ENCODE peak calls at places on chromosomes 12 and 14, in seven cellular contexts. One of them, this sample, is unnamed. For H3K4me1, the result is how much of the 10 kb centered on the place peaks cover.

GRCh38 chr12:110079477-110080400 is 31.4 kb upstream of the C12orf76 start:
- DNase-seq in IMR-90: peak
- DNase-seq in CD8-positive, alpha-beta T cell: peak
- DNase-seq in pancreas: no peak
- DNase-seq in uterus: no peak
- DNase-seq in psoas muscle: peak
- DNase-seq in endodermal cell: no peak
- DNase-seq in this sample: peak

GRCh38 chr14:104101651-104102281 is 16.3 kb downstream of the ASPG start:
- DNase-seq in IMR-90: no peak
- DNase-seq in CD8-positive, alpha-beta T cell: no peak
- DNase-seq in pancreas: no peak
- DNase-seq in uterus: no peak
- DNase-seq in psoas muscle: peak
- DNase-seq in endodermal cell: peak
- DNase-seq in this sample: no peak

GRCh38 chr12:124440841-124441381 is 126.5 kb downstream of the NCOR2 start:
- DNase-seq in IMR-90: no peak
- DNase-seq in CD8-positive, alpha-beta T cell: no peak
- DNase-seq in pancreas: no peak
- DNase-seq in uterus: no peak
- DNase-seq in psoas muscle: no peak
- DNase-seq in endodermal cell: no peak
- DNase-seq in this sample: no peak

GRCh38 chr12:105561981-105562726 is 231.7 kb downstream of the C12orf75 start:
- DNase-seq in IMR-90: peak
- DNase-seq in CD8-positive, alpha-beta T cell: no peak
- DNase-seq in pancreas: peak
- DNase-seq in uterus: peak
- DNase-seq in psoas muscle: peak
- DNase-seq in endodermal cell: peak
- DNase-seq in this sample: no peak

GRCh38 chr12:122895757-122896636 is at the start of gene VPS37B:
- DNase-seq in IMR-90: peak
- DNase-seq in CD8-positive, alpha-beta T cell: peak
- DNase-seq in pancreas: peak
- DNase-seq in uterus: peak
- DNase-seq in psoas muscle: peak
- DNase-seq in endodermal cell: peak
- DNase-seq in this sample: peak

GRCh38 chr14:103186894-103187586 is 63.8 kb downstream of the TNFAIP2 start:
- DNase-seq in IMR-90: no peak
- DNase-seq in CD8-positive, alpha-beta T cell: no peak
- DNase-seq in pancreas: peak
- DNase-seq in uterus: no peak
- DNase-seq in psoas muscle: no peak
- DNase-seq in endodermal cell: peak
- DNase-seq in this sample: no peak

GRCh38 chr12:105945935-105946334 is 192.8 kb downstream of the NUAK1 start:
- DNase-seq in IMR-90: no peak
- DNase-seq in CD8-positive, alpha-beta T cell: no peak
- DNase-seq in pancreas: no peak
- DNase-seq in uterus: no peak
- DNase-seq in psoas muscle: no peak
- DNase-seq in endodermal cell: no peak
- DNase-seq in this sample: no peak

GRCh38 chr12:85575115-85576096 is 260.8 kb downstream of the RASSF9 start:
- DNase-seq in IMR-90: peak
- DNase-seq in CD8-positive, alpha-beta T cell: no peak
- DNase-seq in pancreas: peak
- DNase-seq in uterus: peak
- DNase-seq in psoas muscle: no peak
- DNase-seq in endodermal cell: peak
- DNase-seq in this sample: no peak

GRCh38 chr14:24062216-24062980 is 9.0 kb upstream of the CPNE6 start:
- DNase-seq in IMR-90: no peak
- DNase-seq in CD8-positive, alpha-beta T cell: no peak
- DNase-seq in pancreas: no peak
- DNase-seq in uterus: peak
- DNase-seq in psoas muscle: no peak
- DNase-seq in endodermal cell: no peak
- DNase-seq in this sample: no peak

GRCh38 chr12:131124487-131125280 is 171.0 kb downstream of the ADGRD1 start:
- DNase-seq in IMR-90: no peak
- DNase-seq in CD8-positive, alpha-beta T cell: no peak
- DNase-seq in pancreas: no peak
- DNase-seq in uterus: no peak
- DNase-seq in psoas muscle: no peak
- DNase-seq in endodermal cell: no peak
- DNase-seq in this sample: no peak

GRCh38 chr14:73231874-73232851 is 5.1 kb upstream of the PAPLN start:
- DNase-seq in IMR-90: no peak
- DNase-seq in CD8-positive, alpha-beta T cell: no peak
- DNase-seq in pancreas: no peak
- DNase-seq in uterus: no peak
- DNase-seq in psoas muscle: peak
- DNase-seq in endodermal cell: peak
- DNase-seq in this sample: no peak

GRCh38 chr12:77204055-77204454 is 138.7 kb upstream of the E2F7 start:
- DNase-seq in IMR-90: peak
- DNase-seq in CD8-positive, alpha-beta T cell: no peak
- DNase-seq in pancreas: no peak
- DNase-seq in uterus: no peak
- DNase-seq in psoas muscle: no peak
- DNase-seq in endodermal cell: peak
- DNase-seq in this sample: no peak

GRCh38 chr14:89779707-89780106 is 174.8 kb downstream of the EFCAB11 start:
- DNase-seq in IMR-90: no peak
- DNase-seq in CD8-positive, alpha-beta T cell: no peak
- DNase-seq in pancreas: no peak
- DNase-seq in uterus: no peak
- DNase-seq in psoas muscle: no peak
- DNase-seq in endodermal cell: peak
- DNase-seq in this sample: no peak

GRCh38 chr14:61570188-61570960 is 124.9 kb upstream of the HIF1A start:
- DNase-seq in IMR-90: peak
- DNase-seq in CD8-positive, alpha-beta T cell: no peak
- DNase-seq in pancreas: no peak
- DNase-seq in uterus: no peak
- DNase-seq in psoas muscle: no peak
- DNase-seq in endodermal cell: peak
- DNase-seq in this sample: no peak

GRCh38 chr14:78927261-78927660 is 757.1 kb downstream of the NRXN3 start:
- DNase-seq in IMR-90: no peak
- DNase-seq in CD8-positive, alpha-beta T cell: no peak
- DNase-seq in pancreas: no peak
- DNase-seq in uterus: no peak
- DNase-seq in psoas muscle: no peak
- DNase-seq in endodermal cell: no peak
- DNase-seq in this sample: no peak

GRCh38 chr12:132496710-132497109 is 6.8 kb downstream of the FBRSL1 start:
- DNase-seq in IMR-90: no peak
- DNase-seq in CD8-positive, alpha-beta T cell: no peak
- DNase-seq in pancreas: no peak
- DNase-seq in uterus: no peak
- DNase-seq in psoas muscle: no peak
- DNase-seq in endodermal cell: no peak
- DNase-seq in this sample: no peak

GRCh38 chr12:132496270-132496669 is 6.3 kb downstream of the FBRSL1 start:
- DNase-seq in IMR-90: no peak
- DNase-seq in CD8-positive, alpha-beta T cell: no peak
- DNase-seq in pancreas: no peak
- DNase-seq in uterus: no peak
- DNase-seq in psoas muscle: no peak
- DNase-seq in endodermal cell: no peak
- DNase-seq in this sample: no peak

GRCh38 chr12:132495165-132495544 is 5.2 kb downstream of the FBRSL1 start:
- DNase-seq in IMR-90: no peak
- DNase-seq in CD8-positive, alpha-beta T cell: no peak
- DNase-seq in pancreas: no peak
- DNase-seq in uterus: no peak
- DNase-seq in psoas muscle: no peak
- DNase-seq in endodermal cell: no peak
- DNase-seq in this sample: no peak

GRCh38 chr12:132494294-132495164 is 4.6 kb downstream of the FBRSL1 start:
- DNase-seq in IMR-90: no peak
- DNase-seq in CD8-positive, alpha-beta T cell: no peak
- DNase-seq in pancreas: peak
- DNase-seq in uterus: no peak
- DNase-seq in psoas muscle: no peak
- DNase-seq in endodermal cell: no peak
- DNase-seq in this sample: no peak

GRCh38 chr12:132495629-132496207 is 5.8 kb downstream of the FBRSL1 start:
- DNase-seq in IMR-90: no peak
- DNase-seq in CD8-positive, alpha-beta T cell: no peak
- DNase-seq in pancreas: no peak
- DNase-seq in uterus: no peak
- DNase-seq in psoas muscle: no peak
- DNase-seq in endodermal cell: no peak
- DNase-seq in this sample: no peak
- H3K4me1 ChIP-seq in IMR-90: under half
- H3K4me1 ChIP-seq in CD8-positive, alpha-beta T cell: half or more
- H3K4me1 ChIP-seq in pancreas: under half
- H3K4me1 ChIP-seq in uterus: under half
- H3K4me1 ChIP-seq in psoas muscle: half or more
- H3K4me1 ChIP-seq in endodermal cell: under half
- H3K4me1 ChIP-seq in this sample: half or more

GRCh38 chr12:94567784-94568183 is 82.6 kb downstream of the TMCC3 start:
- DNase-seq in IMR-90: no peak
- DNase-seq in CD8-positive, alpha-beta T cell: no peak
- DNase-seq in pancreas: no peak
- DNase-seq in uterus: no peak
- DNase-seq in psoas muscle: no peak
- DNase-seq in endodermal cell: no peak
- DNase-seq in this sample: no peak

GRCh38 chr12:94566345-94566744 is 84.0 kb downstream of the TMCC3 start:
- DNase-seq in IMR-90: no peak
- DNase-seq in CD8-positive, alpha-beta T cell: no peak
- DNase-seq in pancreas: no peak
- DNase-seq in uterus: no peak
- DNase-seq in psoas muscle: no peak
- DNase-seq in endodermal cell: no peak
- DNase-seq in this sample: no peak

GRCh38 chr12:94561943-94562411 is 88.4 kb downstream of the TMCC3 start:
- DNase-seq in IMR-90: no peak
- DNase-seq in CD8-positive, alpha-beta T cell: no peak
- DNase-seq in pancreas: peak
- DNase-seq in uterus: no peak
- DNase-seq in psoas muscle: peak
- DNase-seq in endodermal cell: peak
- DNase-seq in this sample: no peak

GRCh38 chr12:94563261-94563660 is 87.1 kb downstream of the TMCC3 start:
- DNase-seq in IMR-90: no peak
- DNase-seq in CD8-positive, alpha-beta T cell: no peak
- DNase-seq in pancreas: no peak
- DNase-seq in uterus: no peak
- DNase-seq in psoas muscle: no peak
- DNase-seq in endodermal cell: peak
- DNase-seq in this sample: no peak

GRCh38 chr12:94565683-94566082 is 84.7 kb downstream of the TMCC3 start:
- DNase-seq in IMR-90: no peak
- DNase-seq in CD8-positive, alpha-beta T cell: no peak
- DNase-seq in pancreas: no peak
- DNase-seq in uterus: no peak
- DNase-seq in psoas muscle: no peak
- DNase-seq in endodermal cell: no peak
- DNase-seq in this sample: no peak
- H3K27ac ChIP-seq in IMR-90: no peak
- H3K27ac ChIP-seq in CD8-positive, alpha-beta T cell: no peak
- H3K27ac ChIP-seq in pancreas: no peak
- H3K27ac ChIP-seq in uterus: no peak
- H3K27ac ChIP-seq in psoas muscle: no peak
- H3K27ac ChIP-seq in endodermal cell: no peak
- H3K27ac ChIP-seq in this sample: no peak

GRCh38 chr12:96143827-96144226 is 50.3 kb upstream of the ELK3 start:
- DNase-seq in IMR-90: no peak
- DNase-seq in CD8-positive, alpha-beta T cell: no peak
- DNase-seq in pancreas: no peak
- DNase-seq in uterus: no peak
- DNase-seq in psoas muscle: no peak
- DNase-seq in endodermal cell: no peak
- DNase-seq in this sample: no peak
- H3K4me3 ChIP-seq in IMR-90: no peak
- H3K4me3 ChIP-seq in CD8-positive, alpha-beta T cell: peak
- H3K4me3 ChIP-seq in pancreas: no peak
- H3K4me3 ChIP-seq in uterus: no peak
- H3K4me3 ChIP-seq in psoas muscle: no peak
- H3K4me3 ChIP-seq in endodermal cell: no peak
- H3K4me3 ChIP-seq in this sample: no peak

GRCh38 chr12:116242740-116243139 is 34.8 kb downstream of the MED13L start:
- DNase-seq in IMR-90: no peak
- DNase-seq in CD8-positive, alpha-beta T cell: no peak
- DNase-seq in pancreas: no peak
- DNase-seq in uterus: no peak
- DNase-seq in psoas muscle: no peak
- DNase-seq in endodermal cell: no peak
- DNase-seq in this sample: no peak

GRCh38 chr12:116245189-116245588 is 32.3 kb downstream of the MED13L start:
- DNase-seq in IMR-90: no peak
- DNase-seq in CD8-positive, alpha-beta T cell: no peak
- DNase-seq in pancreas: no peak
- DNase-seq in uterus: no peak
- DNase-seq in psoas muscle: no peak
- DNase-seq in endodermal cell: no peak
- DNase-seq in this sample: no peak

GRCh38 chr12:116246490-116247179 is 30.9 kb downstream of the MED13L start:
- DNase-seq in IMR-90: no peak
- DNase-seq in CD8-positive, alpha-beta T cell: no peak
- DNase-seq in pancreas: no peak
- DNase-seq in uterus: no peak
- DNase-seq in psoas muscle: no peak
- DNase-seq in endodermal cell: no peak
- DNase-seq in this sample: no peak

GRCh38 chr12:116244001-116244400 is 33.5 kb downstream of the MED13L start:
- DNase-seq in IMR-90: peak
- DNase-seq in CD8-positive, alpha-beta T cell: no peak
- DNase-seq in pancreas: no peak
- DNase-seq in uterus: no peak
- DNase-seq in psoas muscle: no peak
- DNase-seq in endodermal cell: no peak
- DNase-seq in this sample: no peak

DNA sequence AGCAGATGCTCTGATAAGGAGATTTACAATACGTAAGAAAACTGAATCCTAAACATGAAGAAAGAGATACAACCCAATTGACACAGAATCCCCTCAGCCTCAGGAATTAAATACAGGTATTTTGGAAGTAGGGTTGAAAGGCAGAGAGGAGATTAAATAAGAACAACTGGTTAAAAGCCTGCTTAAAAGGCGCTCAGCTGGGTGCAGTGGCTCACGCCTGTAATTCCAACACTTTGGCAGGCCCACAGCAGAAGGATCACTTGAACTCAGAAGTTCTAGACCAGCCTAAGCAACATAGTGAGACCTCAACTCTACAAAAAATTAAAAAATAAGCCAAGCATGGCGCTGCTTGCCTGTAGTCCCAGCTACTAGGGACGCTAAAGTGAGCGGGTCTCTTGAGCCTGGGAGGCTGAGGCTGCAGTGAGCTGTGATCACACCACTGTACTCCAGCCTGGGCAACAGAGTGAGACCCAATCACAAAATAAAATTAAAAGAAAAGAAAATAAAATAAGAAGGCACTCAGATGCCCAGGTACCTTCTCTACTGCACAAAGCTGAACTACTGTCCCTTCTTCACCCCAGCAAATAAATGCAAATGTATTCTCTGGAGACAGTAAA is 32.9 kb downstream of the MED13L start:
- DNase-seq in IMR-90: no peak
- DNase-seq in CD8-positive, alpha-beta T cell: no peak
- DNase-seq in pancreas: no peak
- DNase-seq in uterus: no peak
- DNase-seq in psoas muscle: no peak
- DNase-seq in endodermal cell: peak
- DNase-seq in this sample: no peak
- H3K4me1 ChIP-seq in IMR-90: under half
- H3K4me1 ChIP-seq in CD8-positive, alpha-beta T cell: half or more
- H3K4me1 ChIP-seq in pancreas: half or more
- H3K4me1 ChIP-seq in uterus: under half
- H3K4me1 ChIP-seq in psoas muscle: half or more
- H3K4me1 ChIP-seq in endodermal cell: under half
- H3K4me1 ChIP-seq in this sample: half or more